ENCODE peak calls at places on chromosomes 1 and 21, in eight cellular contexts. W is stimulated activated CD4-positive, alpha-beta T cell treated with anti-CD3 and anti-CD28 coated beads, Interleukin-4, amount 100 ng/mL, for 1 hour; X is anterior cingulate cortex; Y is H54; I is IMR-90; T is posterior cingulate gyrus; A is GM12892; H is Right ventricle myocardium superior. S is an unnamed sample.

GRCh38 chr1:5745776-5746610 is 246.2 kb downstream of the NPHP4 start:
- DNase-seq in I (peak), Y (peak), W (peak), X (peak), H (peak), A (peak), T (peak), S (peak)

GRCh38 chr21:41374177-41374712 is 12.4 kb downstream of the MX2 start:
- DNase-seq in T (peak), X (no peak), W (no peak), Y (no peak), H (no peak), A (no peak), I (no peak), S (no peak)

GRCh38 chr1:73832276-73832825 is 365.6 kb downstream of the LRRIQ3 start:
- DNase-seq in I (no peak), H (no peak), A (no peak), W (no peak), Y (no peak), T (no peak), X (no peak), S (no peak)

GRCh38 chr1:183454377-183454776 is 17.9 kb upstream of the SMG7 start:
- DNase-seq in I (no peak), T (no peak), A (no peak), X (no peak), H (no peak), W (no peak), Y (no peak), S (no peak)

GRCh38 chr1:16017461-16018303 is at the start of gene HSPB7:
- DNase-seq in H (peak), T (no peak), A (no peak), X (peak), I (peak), W (no peak), Y (no peak), S (peak)

GRCh38 chr1:192506741-192507155 is 68.8 kb upstream of the RGS1 start:
- DNase-seq in X (no peak), Y (no peak), A (peak), H (no peak), W (no peak), T (no peak), I (peak), S (no peak)

GRCh38 chr1:33762962-33763361 is 100.9 kb upstream of the HMGB4 start:
- DNase-seq in A (no peak), T (no peak), I (no peak), X (no peak), W (no peak), H (no peak), Y (no peak), S (no peak)

GRCh38 chr1:145977486-145978476 is 13.3 kb downstream of the POLR3GL start:
- DNase-seq in T (no peak), H (peak), Y (no peak), W (peak), X (peak), I (peak), A (peak), S (peak)

GRCh38 chr1:7644906-7645750 is 126.0 kb upstream of the VAMP3 start:
- DNase-seq in T (no peak), H (peak), A (no peak), Y (peak), I (peak), X (peak), W (no peak), S (no peak)

GRCh38 chr1:51616490-51616889 is 402 bp upstream of the OSBPL9 start:
- DNase-seq in H (no peak), A (no peak), X (no peak), I (no peak), T (no peak), W (no peak), Y (no peak), S (no peak)

GRCh38 chr1:235239821-235240220 is 78.8 kb upstream of the RBM34 start:
- DNase-seq in T (no peak), A (no peak), Y (no peak), I (no peak), X (no peak), H (no peak), W (no peak), S (no peak)

GRCh38 chr1:92486251-92487077 is at the start of gene GFI1:
- DNase-seq in T (no peak), Y (no peak), X (no peak), A (peak), H (peak), I (no peak), W (peak), S (no peak)

GRCh38 chr1:87348346-87349019 is 19.8 kb downstream of the LMO4 start:
- DNase-seq in X (no peak), I (no peak), H (no peak), W (no peak), T (no peak), Y (no peak), A (no peak), S (no peak)

GRCh38 chr1:200739499-200740290 is 1.0 kb downstream of the CAMSAP2 start:
- DNase-seq in I (no peak), T (no peak), H (peak), W (peak), A (no peak), Y (peak), X (no peak), S (peak)

GRCh38 chr1:246425139-246425794 is 81.8 kb downstream of the SMYD3 start:
- DNase-seq in X (no peak), A (no peak), I (no peak), Y (no peak), T (no peak), H (no peak), W (no peak), S (no peak)

GRCh38 chr1:82759035-82759434 is 958.3 kb downstream of the ADGRL2 start:
- DNase-seq in T (no peak), I (no peak), H (no peak), A (no peak), W (no peak), Y (no peak), X (no peak), S (no peak)

GRCh38 chr1:99170516-99170915 is 93.8 kb upstream of the PLPPR4 start:
- DNase-seq in T (no peak), Y (peak), X (no peak), W (no peak), H (no peak), I (peak), A (no peak), S (no peak)

GRCh38 chr1:66231162-66232077 is 302.5 kb upstream of the SGIP1 start:
- DNase-seq in W (no peak), H (no peak), I (peak), X (no peak), Y (no peak), A (no peak), T (no peak), S (no peak)

GRCh38 chr1:79617777-79618176 is 611.2 kb upstream of the ADGRL4 start:
- DNase-seq in W (no peak), A (no peak), I (no peak), X (no peak), H (no peak), T (no peak), Y (no peak), S (no peak)

GRCh38 chr21:37368536-37369279 is 2.1 kb downstream of the DYRK1A start:
- DNase-seq in W (no peak), Y (no peak), T (no peak), I (peak), H (no peak), X (no peak), A (no peak), S (no peak)

GRCh38 chr21:42878678-42878992 is 704 bp downstream of the WDR4 start:
- DNase-seq in A (no peak), W (no peak), X (no peak), T (no peak), I (no peak), Y (no peak), H (no peak), S (no peak)

GRCh38 chr1:41496080-41497055 is 11.9 kb upstream of the EDN2 start:
- DNase-seq in A (no peak), I (peak), T (peak), Y (peak), W (peak), H (peak), X (peak), S (no peak)

GRCh38 chr1:203176744-203177460 is 1.3 kb upstream of the MYBPH start:
- DNase-seq in I (no peak), Y (no peak), T (no peak), H (no peak), X (no peak), A (no peak), W (no peak), S (no peak)

GRCh38 chr1:31765041-31765467 is 914 bp upstream of the ADGRB2 start:
- DNase-seq in X (peak), A (no peak), H (peak), T (no peak), Y (no peak), I (peak), W (no peak), S (peak)

GRCh38 chr1:201709564-201710295 is 119.2 kb upstream of the IPO9 start:
- DNase-seq in I (peak), T (peak), W (peak), X (peak), H (peak), A (peak), Y (peak), S (no peak)

GRCh38 chr1:212518188-212518951 is 85.7 kb downstream of the NENF start:
- DNase-seq in H (peak), A (no peak), X (no peak), T (no peak), I (peak), W (no peak), Y (no peak), S (no peak)

GRCh38 chr21:33825898-33826297 is 89.7 kb downstream of the ATP5PO start:
- DNase-seq in W (no peak), I (peak), Y (no peak), T (no peak), X (no peak), H (no peak), A (no peak), S (no peak)

GRCh38 chr21:24994717-24995116 is 612.6 kb downstream of the MRPL39 start:
- DNase-seq in X (no peak), Y (no peak), T (no peak), W (no peak), I (no peak), H (no peak), A (no peak), S (no peak)

GRCh38 chr21:33231526-33231925 is 1.8 kb downstream of the IFNAR2 start:
- DNase-seq in Y (no peak), X (no peak), I (no peak), H (no peak), W (peak), T (no peak), A (no peak), S (no peak)

GRCh38 chr21:36917487-36918158 is 48.8 kb downstream of the HLCS start:
- DNase-seq in H (no peak), X (peak), Y (no peak), W (no peak), I (peak), A (no peak), T (no peak), S (no peak)

GRCh38 chr1:230834292-230834691 is 34.0 kb downstream of the C1orf198 start:
- DNase-seq in H (no peak), I (no peak), Y (no peak), T (no peak), A (no peak), X (no peak), W (no peak), S (no peak)

GRCh38 chr21:32572574-32573420 is 12.5 kb downstream of the TCP10L start:
- DNase-seq in T (no peak), Y (no peak), H (no peak), X (no peak), W (no peak), I (no peak), A (no peak), S (no peak)

GRCh38 chr21:38439957-38440356 is 58.3 kb downstream of the ERG start:
- DNase-seq in I (no peak), H (no peak), Y (no peak), A (no peak), X (no peak), W (no peak), T (no peak), S (no peak)

GRCh38 chr21:46022551-46023107 is 41.1 kb downstream of the COL6A1 start:
- DNase-seq in W (no peak), Y (no peak), T (peak), H (no peak), A (no peak), X (no peak), I (no peak), S (no peak)

GRCh38 chr1:6585081-6585722 is 5.4 kb downstream of the ZBTB48 start:
- DNase-seq in H (no peak), I (no peak), X (no peak), Y (no peak), W (no peak), A (no peak), T (no peak), S (no peak)

GRCh38 chr1:36996106-36996505 is 38.2 kb downstream of the GRIK3 start:
- DNase-seq in Y (no peak), A (no peak), T (no peak), X (no peak), H (no peak), I (no peak), W (no peak), S (no peak)

GRCh38 chr1:117574206-117574835 is 31.5 kb upstream of the TENT5C start:
- DNase-seq in T (no peak), X (no peak), I (no peak), W (no peak), H (no peak), A (no peak), Y (no peak), S (no peak)

GRCh38 chr1:160748182-160748876 is 9.3 kb downstream of the SLAMF7 start:
- DNase-seq in X (no peak), Y (peak), H (no peak), T (no peak), W (no peak), I (no peak), A (no peak), S (no peak)

GRCh38 chr1:19220080-19220846 is 10.2 kb upstream of the UBR4 start:
- DNase-seq in W (no peak), T (no peak), A (no peak), X (no peak), H (no peak), Y (no peak), I (no peak), S (no peak)